ENCODE peak calls at places on chromosomes 5 and 9, in four cellular contexts. One of them, this sample, is unnamed. For H4K20me1, the result is how much of the 10 kb centered on the place peaks cover.

GRCh38 chr9:93576296-93577044 is at the start of gene PHF2:
- DNase-seq in astrocyte: peak
- DNase-seq in neural progenitor cell: peak
- DNase-seq in GM23248: peak
- DNase-seq in this sample: no peak

GRCh38 chr9:131095666-131096489 is 453 bp upstream of the AIF1L start:
- DNase-seq in astrocyte: no peak
- DNase-seq in neural progenitor cell: peak
- DNase-seq in GM23248: peak
- DNase-seq in this sample: no peak

GRCh38 chr5:134494780-134495179 is 30.7 kb upstream of the JADE2 start:
- DNase-seq in astrocyte: no peak
- DNase-seq in neural progenitor cell: no peak
- DNase-seq in GM23248: no peak
- DNase-seq in this sample: no peak

GRCh38 chr5:16867585-16867953 is 68.5 kb downstream of the MYO10 start:
- DNase-seq in astrocyte: no peak
- DNase-seq in neural progenitor cell: no peak
- DNase-seq in GM23248: no peak
- DNase-seq in this sample: no peak

GRCh38 chr5:31614147-31615030 is 24.5 kb upstream of the PDZD2 start:
- DNase-seq in astrocyte: peak
- DNase-seq in neural progenitor cell: no peak
- DNase-seq in GM23248: no peak
- DNase-seq in this sample: peak

GRCh38 chr9:811101-811531 is 30.4 kb upstream of the DMRT1 start:
- DNase-seq in astrocyte: peak
- DNase-seq in neural progenitor cell: no peak
- DNase-seq in GM23248: peak
- DNase-seq in this sample: peak

GRCh38 chr5:74973694-74974093 is 78.7 kb downstream of the GCNT4 start:
- DNase-seq in astrocyte: no peak
- DNase-seq in neural progenitor cell: no peak
- DNase-seq in GM23248: no peak
- DNase-seq in this sample: no peak

GRCh38 chr9:136059851-136060670 is 35.0 kb downstream of the NACC2 start:
- DNase-seq in astrocyte: peak
- DNase-seq in neural progenitor cell: no peak
- DNase-seq in GM23248: peak
- DNase-seq in this sample: peak

GRCh38 chr9:23663125-23663524 is 162.9 kb downstream of the ELAVL2 start:
- DNase-seq in astrocyte: no peak
- DNase-seq in neural progenitor cell: no peak
- DNase-seq in GM23248: no peak
- DNase-seq in this sample: no peak

GRCh38 chr5:140219068-140219971 is 44.3 kb downstream of the CYSTM1 start:
- DNase-seq in astrocyte: no peak
- DNase-seq in neural progenitor cell: no peak
- DNase-seq in GM23248: peak
- DNase-seq in this sample: no peak

GRCh38 chr5:168877132-168877895 is 298.1 kb upstream of the PANK3 start:
- DNase-seq in astrocyte: no peak
- DNase-seq in neural progenitor cell: peak
- DNase-seq in GM23248: no peak
- DNase-seq in this sample: no peak

GRCh38 chr5:87020099-87020934 is 247.4 kb upstream of the RASA1 start:
- DNase-seq in astrocyte: no peak
- DNase-seq in neural progenitor cell: peak
- DNase-seq in GM23248: peak
- DNase-seq in this sample: peak

GRCh38 chr9:116137581-116137980 is 16.0 kb upstream of the PAPPA start:
- DNase-seq in astrocyte: no peak
- DNase-seq in neural progenitor cell: no peak
- DNase-seq in GM23248: peak
- DNase-seq in this sample: no peak

GRCh38 chr9:131282688-131283422 is 6.5 kb upstream of the FAM78A start:
- DNase-seq in astrocyte: peak
- DNase-seq in neural progenitor cell: peak
- DNase-seq in GM23248: peak
- DNase-seq in this sample: peak

GRCh38 chr9:109600142-109600541 is 102.0 kb upstream of the PTPN3 start:
- DNase-seq in astrocyte: peak
- DNase-seq in neural progenitor cell: no peak
- DNase-seq in GM23248: peak
- DNase-seq in this sample: peak

GRCh38 chr5:60842859-60843692 is 993 bp downstream of the ELOVL7 start:
- DNase-seq in astrocyte: no peak
- DNase-seq in neural progenitor cell: peak
- DNase-seq in GM23248: peak
- DNase-seq in this sample: peak

GRCh38 chr9:131366745-131367401 is 27.0 kb upstream of the PRRC2B start:
- DNase-seq in astrocyte: peak
- DNase-seq in neural progenitor cell: peak
- DNase-seq in GM23248: peak
- DNase-seq in this sample: peak

GRCh38 chr9:21970001-21970799 is 24.0 kb downstream of the CDKN2A start:
- DNase-seq in astrocyte: no peak
- DNase-seq in neural progenitor cell: peak
- DNase-seq in GM23248: no peak
- DNase-seq in this sample: no peak

GRCh38 chr9:69120380-69121154 is 53.5 kb upstream of the TJP2 start:
- DNase-seq in astrocyte: no peak
- DNase-seq in neural progenitor cell: peak
- DNase-seq in GM23248: no peak
- DNase-seq in this sample: peak

GRCh38 chr5:175124251-175124813 is 319.6 kb downstream of the DRD1 start:
- DNase-seq in astrocyte: no peak
- DNase-seq in neural progenitor cell: no peak
- DNase-seq in GM23248: no peak
- DNase-seq in this sample: no peak

GRCh38 chr9:27126682-27127081 is 17.7 kb downstream of the TEK start:
- DNase-seq in astrocyte: no peak
- DNase-seq in neural progenitor cell: no peak
- DNase-seq in GM23248: no peak
- DNase-seq in this sample: peak

GRCh38 chr5:151319334-151319733 is 15.8 kb upstream of the SLC36A3 start:
- DNase-seq in astrocyte: no peak
- DNase-seq in neural progenitor cell: no peak
- DNase-seq in GM23248: peak
- DNase-seq in this sample: peak

GRCh38 chr5:136132557-136133415 is at the start of gene SMAD5:
- DNase-seq in astrocyte: peak
- DNase-seq in neural progenitor cell: peak
- DNase-seq in GM23248: peak
- DNase-seq in this sample: peak

GRCh38 chr5:136133416-136134383 is 1.1 kb downstream of the SMAD5 start:
- DNase-seq in astrocyte: peak
- DNase-seq in neural progenitor cell: peak
- DNase-seq in GM23248: peak
- DNase-seq in this sample: peak

GRCh38 chr5:136132087-136132486 is 558 bp upstream of the SMAD5 start:
- DNase-seq in astrocyte: no peak
- DNase-seq in neural progenitor cell: no peak
- DNase-seq in GM23248: peak
- DNase-seq in this sample: no peak

GRCh38 chr5:136135536-136135935 is 2.9 kb downstream of the SMAD5 start:
- DNase-seq in astrocyte: no peak
- DNase-seq in neural progenitor cell: no peak
- DNase-seq in GM23248: peak
- DNase-seq in this sample: peak

DNA sequence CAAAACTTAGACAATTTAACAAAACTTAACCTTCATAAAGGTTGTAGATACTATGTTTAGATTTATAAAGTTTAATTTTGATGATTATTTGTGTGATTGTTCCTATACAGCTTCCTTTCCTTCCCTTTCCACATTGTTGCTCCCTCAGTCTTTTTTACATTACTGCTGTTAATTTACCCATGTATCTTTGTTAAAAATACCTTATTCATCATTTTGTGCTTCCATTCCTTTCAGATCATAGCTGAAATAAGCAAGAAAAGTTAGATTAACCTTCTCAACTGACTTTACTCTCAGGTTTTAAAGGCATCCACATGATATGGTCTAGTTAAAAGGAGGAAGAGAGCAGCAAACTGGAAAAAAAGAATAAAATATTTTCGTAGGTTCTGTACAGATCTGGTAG is 2.0 kb downstream of the SMAD5 start:
- DNase-seq in astrocyte: no peak
- DNase-seq in neural progenitor cell: no peak
- DNase-seq in GM23248: no peak
- DNase-seq in this sample: no peak
- H3K9ac ChIP-seq in astrocyte: peak
- H3K9ac ChIP-seq in neural progenitor cell: peak
- H3K9ac ChIP-seq in GM23248: peak
- H3K9ac ChIP-seq in this sample: no peak

GRCh38 chr9:121253821-121254471 is 14.0 kb upstream of the GSN start:
- DNase-seq in astrocyte: no peak
- DNase-seq in neural progenitor cell: no peak
- DNase-seq in GM23248: no peak
- DNase-seq in this sample: no peak

GRCh38 chr9:121252104-121252851 is 15.7 kb upstream of the GSN start:
- DNase-seq in astrocyte: no peak
- DNase-seq in neural progenitor cell: no peak
- DNase-seq in GM23248: no peak
- DNase-seq in this sample: no peak

GRCh38 chr9:121249563-121249962 is 18.4 kb upstream of the GSN start:
- DNase-seq in astrocyte: no peak
- DNase-seq in neural progenitor cell: no peak
- DNase-seq in GM23248: no peak
- DNase-seq in this sample: no peak

GRCh38 chr9:121253162-121253561 is 14.8 kb upstream of the GSN start:
- DNase-seq in astrocyte: no peak
- DNase-seq in neural progenitor cell: no peak
- DNase-seq in GM23248: no peak
- DNase-seq in this sample: no peak
- H4K20me1 ChIP-seq in astrocyte: under half
- H4K20me1 ChIP-seq in neural progenitor cell: under half
- H4K20me1 ChIP-seq in GM23248: under half
- H4K20me1 ChIP-seq in this sample: under half

GRCh38 chr5:157326440-157327023 is 60.6 kb downstream of the CYFIP2 start:
- DNase-seq in astrocyte: no peak
- DNase-seq in neural progenitor cell: no peak
- DNase-seq in GM23248: no peak
- DNase-seq in this sample: no peak

GRCh38 chr5:157328277-157328912 is 62.5 kb downstream of the CYFIP2 start:
- DNase-seq in astrocyte: peak
- DNase-seq in neural progenitor cell: peak
- DNase-seq in GM23248: peak
- DNase-seq in this sample: peak

GRCh38 chr5:157324237-157324636 is 58.3 kb downstream of the CYFIP2 start:
- DNase-seq in astrocyte: no peak
- DNase-seq in neural progenitor cell: no peak
- DNase-seq in GM23248: no peak
- DNase-seq in this sample: no peak

GRCh38 chr5:157331807-157332206 is 65.9 kb downstream of the CYFIP2 start:
- DNase-seq in astrocyte: no peak
- DNase-seq in neural progenitor cell: no peak
- DNase-seq in GM23248: no peak
- DNase-seq in this sample: no peak

DNA sequence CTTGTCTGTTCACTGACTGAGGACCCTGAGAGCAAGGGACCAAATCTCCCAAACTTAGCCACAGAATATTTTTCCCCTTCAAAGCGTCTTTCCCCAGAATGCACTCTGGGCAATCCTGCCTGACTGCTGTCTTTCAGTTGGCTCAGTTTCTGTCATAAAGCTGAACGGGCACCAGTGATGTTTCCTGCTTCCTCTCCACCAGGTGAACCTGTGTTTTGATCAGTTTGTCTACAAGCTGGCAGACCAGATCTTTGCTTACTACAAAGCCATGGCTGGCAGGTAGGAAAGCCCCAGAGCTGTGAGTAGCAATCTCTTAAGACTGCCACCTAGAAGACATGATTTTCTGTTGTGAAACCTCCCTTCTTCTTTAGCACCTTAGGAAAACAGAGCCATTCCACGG is 61.8 kb downstream of the CYFIP2 start:
- DNase-seq in astrocyte: no peak
- DNase-seq in neural progenitor cell: no peak
- DNase-seq in GM23248: no peak
- DNase-seq in this sample: no peak
- H3K9ac ChIP-seq in astrocyte: no peak
- H3K9ac ChIP-seq in neural progenitor cell: no peak
- H3K9ac ChIP-seq in GM23248: no peak
- H3K9ac ChIP-seq in this sample: no peak

GRCh38 chr5:56412601-56413379 is 179.7 kb upstream of the ANKRD55 start:
- DNase-seq in astrocyte: no peak
- DNase-seq in neural progenitor cell: no peak
- DNase-seq in GM23248: no peak
- DNase-seq in this sample: no peak

GRCh38 chr5:56406221-56406620 is 173.1 kb upstream of the ANKRD55 start:
- DNase-seq in astrocyte: no peak
- DNase-seq in neural progenitor cell: no peak
- DNase-seq in GM23248: no peak
- DNase-seq in this sample: no peak

GRCh38 chr5:56406838-56407237 is 173.7 kb upstream of the ANKRD55 start:
- DNase-seq in astrocyte: peak
- DNase-seq in neural progenitor cell: no peak
- DNase-seq in GM23248: no peak
- DNase-seq in this sample: peak

GRCh38 chr5:56410696-56411095 is 177.6 kb upstream of the ANKRD55 start:
- DNase-seq in astrocyte: no peak
- DNase-seq in neural progenitor cell: no peak
- DNase-seq in GM23248: no peak
- DNase-seq in this sample: no peak

DNA sequence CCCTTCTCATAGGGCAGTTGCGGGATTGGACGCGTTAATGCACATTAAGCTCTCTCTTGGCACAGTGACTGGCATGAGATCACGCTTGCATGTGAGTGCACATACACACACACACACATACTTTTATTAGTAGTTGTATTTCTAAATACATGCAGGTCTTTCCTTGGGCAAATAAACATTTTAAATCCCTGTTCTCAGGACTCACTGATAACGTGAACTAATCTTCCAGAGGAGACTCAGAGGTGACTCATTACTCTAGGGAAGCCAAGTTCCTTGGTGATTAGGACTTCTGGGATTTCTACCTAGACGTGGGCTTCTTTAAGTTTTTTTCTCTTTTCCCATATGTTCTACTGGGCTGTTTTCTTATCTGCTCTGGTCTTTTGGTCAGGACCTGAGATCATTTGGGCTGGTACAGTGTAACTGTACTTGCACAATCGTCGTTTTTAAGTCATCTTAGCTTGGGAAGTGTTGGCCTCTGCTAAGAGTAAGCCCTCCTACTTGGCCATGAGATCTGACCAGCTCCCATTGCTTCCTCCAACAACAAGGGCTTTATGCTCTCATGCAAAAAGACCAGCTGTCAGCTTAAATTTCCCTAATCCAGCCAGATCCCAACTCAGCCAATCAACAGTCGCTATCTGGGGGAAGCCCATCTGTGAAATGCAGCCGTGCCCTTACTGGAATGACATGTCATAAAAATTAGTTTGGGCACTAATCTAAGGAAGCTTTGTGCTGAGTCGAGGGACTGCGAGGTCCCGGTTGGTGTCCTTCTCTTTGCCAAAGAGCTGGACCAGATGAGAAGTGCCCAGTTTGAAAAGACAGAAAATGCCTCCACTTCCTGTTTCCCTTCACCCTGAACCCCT is 176.4 kb upstream of the ANKRD55 start:
- DNase-seq in astrocyte: peak
- DNase-seq in neural progenitor cell: no peak
- DNase-seq in GM23248: peak
- DNase-seq in this sample: peak
- H4K20me1 ChIP-seq in astrocyte: under half
- H4K20me1 ChIP-seq in neural progenitor cell: under half
- H4K20me1 ChIP-seq in GM23248: under half
- H4K20me1 ChIP-seq in this sample: under half

GRCh38 chr9:37429441-37430285 is 7.2 kb downstream of the GRHPR start:
- DNase-seq in astrocyte: no peak
- DNase-seq in neural progenitor cell: no peak
- DNase-seq in GM23248: no peak
- DNase-seq in this sample: no peak
- H3K9ac ChIP-seq in astrocyte: no peak
- H3K9ac ChIP-seq in neural progenitor cell: no peak
- H3K9ac ChIP-seq in GM23248: no peak
- H3K9ac ChIP-seq in this sample: no peak

This sample was measured in fibroblast of lung.